ENCODE peak calls at places on chromosomes 5 and 9, in five cellular contexts. H is activated naive CD4-positive, alpha-beta T cell treated with anti-CD3 and anti-CD28 coated beads, Interleukin-2, amount 50 U/mL, for 16 hours; M is activated T-cell treated with anti-CD3 and anti-CD28 coated beads for 24 hours; O is Calu3; L is NCI-H1105. T is an unnamed sample.

GRCh38 chr5:180281706-180282105 is 10.2 kb downstream of the MAPK9 start:
- DNase-seq in H (no peak), M (no peak), O (no peak), L (no peak), T (no peak)

GRCh38 chr5:31935702-31936347 is 238.3 kb downstream of the GOLPH3 start:
- DNase-seq in H (no peak), M (no peak), O (no peak), L (no peak), T (no peak)

GRCh38 chr9:27519466-27520465 is 4.3 kb upstream of the IFNK start:
- DNase-seq in H (no peak), M (no peak), O (no peak), L (no peak), T (no peak)

GRCh38 chr5:107806705-107807104 is 136.0 kb upstream of the EFNA5 start:
- DNase-seq in H (no peak), M (no peak), O (no peak), L (no peak), T (no peak)

GRCh38 chr5:181259283-181259682 is 1.7 kb downstream of the TRIM52 start:
- DNase-seq in H (no peak), M (no peak), O (no peak), L (no peak), T (no peak)

GRCh38 chr5:52948418-52949076 is 40.6 kb upstream of the ITGA2 start:
- DNase-seq in H (peak; percentile 54), M (peak; percentile 34), O (peak; percentile 70), L (peak; percentile 2), T (peak; percentile 44)

GRCh38 chr5:167716376-167716775 is 575.1 kb upstream of the WWC1 start:
- DNase-seq in H (no peak), M (no peak), O (no peak), L (no peak), T (no peak)

GRCh38 chr9:976805-977360 is 428 bp downstream of the DMRT3 start:
- DNase-seq in H (no peak), M (no peak), O (no peak), L (peak; percentile 56), T (peak; percentile 48)

GRCh38 chr9:137757139-137757538 is 120.4 kb upstream of the CACNA1B start:
- DNase-seq in H (no peak), M (no peak), O (no peak), L (no peak), T (no peak)

GRCh38 chr5:1321576-1321975 is 23.3 kb downstream of the CLPTM1L start:
- DNase-seq in H (no peak), M (no peak), O (no peak), L (no peak), T (no peak)

GRCh38 chr5:14581333-14581890 is at the start of gene OTULINL:
- DNase-seq in H (peak; percentile 89), M (peak; percentile 84), O (peak; percentile 91), L (peak; percentile 88), T (peak; percentile 79)

GRCh38 chr9:97570899-97571298 is 62.3 kb downstream of the TSTD2 start:
- DNase-seq in H (no peak), M (no peak), O (no peak), L (no peak), T (no peak)

GRCh38 chr5:11164456-11165286 is 403.6 kb upstream of the DAP start:
- DNase-seq in H (no peak), M (no peak), O (no peak), L (no peak), T (no peak)

GRCh38 chr5:11602298-11602697 is 301.9 kb downstream of the CTNND2 start:
- DNase-seq in H (no peak), M (no peak), O (no peak), L (no peak), T (no peak)

GRCh38 chr9:6758418-6759113 is 793 bp downstream of the KDM4C start:
- DNase-seq in H (peak; percentile 56), M (peak; percentile 40), O (peak; percentile 34), L (peak; percentile 38), T (peak; percentile 70)

GRCh38 chr5:64794053-64794770 is 25.5 kb downstream of the CWC27 start:
- DNase-seq in H (no peak), M (no peak), O (peak; percentile 4), L (no peak), T (no peak)

GRCh38 chr5:106759581-106759980 is 911.2 kb downstream of the EFNA5 start:
- DNase-seq in H (no peak), M (no peak), O (peak; percentile 67), L (no peak), T (no peak)

GRCh38 chr9:114428466-114428865 is 40.7 kb upstream of the AKNA start:
- DNase-seq in H (no peak), M (no peak), O (no peak), L (no peak), T (no peak)

GRCh38 chr5:1842026-1842819 is 40.5 kb downstream of the IRX4 start:
- DNase-seq in H (no peak), M (no peak), O (no peak), L (no peak), T (no peak)

GRCh38 chr5:56564451-56565223 is 250.7 kb upstream of the MAP3K1 start:
- DNase-seq in H (no peak), M (no peak), O (no peak), L (no peak), T (no peak)

GRCh38 chr5:177546262-177546741 is 8.1 kb downstream of the FAM193B start:
- DNase-seq in H (no peak), M (no peak), O (peak; percentile 37), L (no peak), T (no peak)

GRCh38 chr5:163760498-163760897 is 255.1 kb downstream of the MAT2B start:
- DNase-seq in H (no peak), M (no peak), O (peak; percentile 12), L (no peak), T (no peak)

GRCh38 chr9:114484854-114485443 is 20.3 kb downstream of the WHRN start:
- DNase-seq in H (peak; percentile 18), M (peak; percentile 45), O (peak; percentile 8), L (no peak), T (no peak)

GRCh38 chr5:136031713-136032112 is 2.9 kb downstream of the TGFBI start:
- DNase-seq in H (no peak), M (no peak), O (no peak), L (no peak), T (no peak)

GRCh38 chr9:99445377-99445891 is 223.4 kb downstream of the SEC61B start:
- DNase-seq in H (no peak), M (no peak), O (no peak), L (no peak), T (no peak)

GRCh38 chr5:178163772-178164735 is 10.4 kb upstream of the NHP2 start:
- DNase-seq in H (peak; percentile 92), M (peak; percentile 90), O (peak; percentile 94), L (peak; percentile 84), T (peak; percentile 98)

GRCh38 chr9:124007468-124008306 is 3.9 kb upstream of the LHX2 start:
- DNase-seq in H (no peak), M (no peak), O (no peak), L (no peak), T (no peak)

GRCh38 chr5:148391422-148391821 is 7.7 kb downstream of the FBXO38 start:
- DNase-seq in H (no peak), M (no peak), O (no peak), L (no peak), T (no peak)

GRCh38 chr5:57889558-57889957 is 406.9 kb upstream of the ACTBL2 start:
- DNase-seq in H (no peak), M (no peak), O (peak; percentile 40), L (no peak), T (no peak)

GRCh38 chr5:133664422-133664821 is 52.1 kb upstream of the FSTL4 start:
- DNase-seq in H (no peak), M (no peak), O (no peak), L (no peak), T (no peak)

GRCh38 chr9:94150890-94151660 is 66.8 kb downstream of the PTPDC1 start:
- DNase-seq in H (no peak), M (no peak), O (no peak), L (no peak), T (no peak)

GRCh38 chr5:114010362-114010761 is 351.5 kb upstream of the KCNN2 start:
- DNase-seq in H (no peak), M (no peak), O (no peak), L (no peak), T (no peak)

GRCh38 chr5:142197098-142197497 is 88.5 kb downstream of the NDFIP1 start:
- DNase-seq in H (no peak), M (no peak), O (no peak), L (no peak), T (no peak)

GRCh38 chr9:106945727-106946690 is 83.0 kb downstream of the ZNF462 start:
- DNase-seq in H (no peak), M (no peak), O (no peak), L (no peak), T (no peak)

GRCh38 chr5:172410839-172411238 is 43.5 kb downstream of the SH3PXD2B start:
- DNase-seq in H (no peak), M (no peak), O (no peak), L (no peak), T (no peak)

GRCh38 chr5:98307811-98308210 is 465.7 kb upstream of the RGMB start:
- DNase-seq in H (no peak), M (no peak), O (no peak), L (no peak), T (no peak)

GRCh38 chr5:76380346-76381074 is 22.6 kb upstream of the IQGAP2 start:
- DNase-seq in H (no peak), M (no peak), O (no peak), L (no peak), T (no peak)